ENCODE peak calls at places on chromosomes 11 and 22, in nine cellular contexts. One of them, this sample, is unnamed. For H3K4me1, the result is how much of the 10 kb centered on the place peaks cover.

GRCh38 chr22:49760280-49760629 is 67.4 kb downstream of the BRD1 start:
- DNase-seq in IMR-90: no peak
- DNase-seq in upper lobe of left lung: peak
- DNase-seq in stomach: no peak
- DNase-seq in H1: no peak
- DNase-seq in esophagus muscularis mucosa: no peak
- DNase-seq in transverse colon: no peak
- DNase-seq in A549: no peak
- DNase-seq in Peyer's patch: no peak
- DNase-seq in this sample: no peak

GRCh38 chr11:62186195-62186594 is 3.8 kb upstream of the SCGB1D1 start:
- DNase-seq in upper lobe of left lung: no peak
- DNase-seq in Peyer's patch: no peak
- DNase-seq in H1: no peak
- DNase-seq in IMR-90: no peak
- DNase-seq in stomach: no peak
- DNase-seq in A549: no peak
- DNase-seq in transverse colon: no peak
- DNase-seq in esophagus muscularis mucosa: no peak
- DNase-seq in this sample: no peak

GRCh38 chr11:108246885-108247284 is 24.0 kb downstream of the ATM start:
- DNase-seq in Peyer's patch: no peak
- DNase-seq in H1: no peak
- DNase-seq in A549: no peak
- DNase-seq in stomach: no peak
- DNase-seq in esophagus muscularis mucosa: no peak
- DNase-seq in IMR-90: no peak
- DNase-seq in transverse colon: no peak
- DNase-seq in upper lobe of left lung: no peak
- DNase-seq in this sample: no peak

GRCh38 chr22:42932857-42933782 is 76.0 kb upstream of the ARFGAP3 start:
- DNase-seq in A549: no peak
- DNase-seq in Peyer's patch: peak
- DNase-seq in stomach: no peak
- DNase-seq in IMR-90: peak
- DNase-seq in upper lobe of left lung: peak
- DNase-seq in H1: no peak
- DNase-seq in esophagus muscularis mucosa: no peak
- DNase-seq in transverse colon: no peak
- DNase-seq in this sample: peak

GRCh38 chr11:28834877-28835276 is 726.7 kb downstream of the METTL15 start:
- DNase-seq in IMR-90: peak
- DNase-seq in transverse colon: no peak
- DNase-seq in Peyer's patch: no peak
- DNase-seq in H1: no peak
- DNase-seq in esophagus muscularis mucosa: no peak
- DNase-seq in upper lobe of left lung: no peak
- DNase-seq in A549: no peak
- DNase-seq in stomach: no peak
- DNase-seq in this sample: no peak

GRCh38 chr11:58788355-58789023 is 56.0 kb downstream of the GLYATL2 start:
- DNase-seq in stomach: peak
- DNase-seq in A549: peak
- DNase-seq in H1: no peak
- DNase-seq in upper lobe of left lung: peak
- DNase-seq in IMR-90: peak
- DNase-seq in Peyer's patch: peak
- DNase-seq in esophagus muscularis mucosa: no peak
- DNase-seq in transverse colon: peak
- DNase-seq in this sample: no peak

GRCh38 chr22:46150615-46151423 is 493 bp downstream of the PPARA start:
- DNase-seq in upper lobe of left lung: peak
- DNase-seq in stomach: peak
- DNase-seq in H1: no peak
- DNase-seq in esophagus muscularis mucosa: no peak
- DNase-seq in transverse colon: peak
- DNase-seq in Peyer's patch: peak
- DNase-seq in A549: peak
- DNase-seq in IMR-90: no peak
- DNase-seq in this sample: no peak

GRCh38 chr22:37843746-37844089 is 416 bp downstream of the ANKRD54 start:
- DNase-seq in Peyer's patch: peak
- DNase-seq in IMR-90: peak
- DNase-seq in esophagus muscularis mucosa: peak
- DNase-seq in A549: no peak
- DNase-seq in transverse colon: peak
- DNase-seq in H1: no peak
- DNase-seq in upper lobe of left lung: peak
- DNase-seq in stomach: no peak
- DNase-seq in this sample: peak

GRCh38 chr11:126404367-126404766 is 48.9 kb downstream of the ST3GAL4 start:
- DNase-seq in A549: no peak
- DNase-seq in IMR-90: peak
- DNase-seq in H1: no peak
- DNase-seq in stomach: no peak
- DNase-seq in esophagus muscularis mucosa: no peak
- DNase-seq in upper lobe of left lung: no peak
- DNase-seq in Peyer's patch: no peak
- DNase-seq in transverse colon: no peak
- DNase-seq in this sample: no peak

GRCh38 chr22:17829691-17830040 is 55.4 kb upstream of the BID start:
- DNase-seq in stomach: no peak
- DNase-seq in IMR-90: peak
- DNase-seq in H1: no peak
- DNase-seq in Peyer's patch: no peak
- DNase-seq in upper lobe of left lung: no peak
- DNase-seq in transverse colon: no peak
- DNase-seq in esophagus muscularis mucosa: no peak
- DNase-seq in A549: no peak
- DNase-seq in this sample: no peak

GRCh38 chr11:22634897-22635629 is 9.4 kb upstream of the FANCF start:
- DNase-seq in A549: no peak
- DNase-seq in esophagus muscularis mucosa: no peak
- DNase-seq in upper lobe of left lung: no peak
- DNase-seq in H1: no peak
- DNase-seq in Peyer's patch: peak
- DNase-seq in IMR-90: peak
- DNase-seq in stomach: no peak
- DNase-seq in transverse colon: no peak
- DNase-seq in this sample: no peak

GRCh38 chr11:100791873-100792272 is 104.8 kb downstream of the ARHGAP42 start:
- DNase-seq in upper lobe of left lung: no peak
- DNase-seq in A549: no peak
- DNase-seq in transverse colon: no peak
- DNase-seq in esophagus muscularis mucosa: no peak
- DNase-seq in H1: peak
- DNase-seq in IMR-90: peak
- DNase-seq in Peyer's patch: no peak
- DNase-seq in stomach: no peak
- DNase-seq in this sample: no peak

GRCh38 chr11:83092488-83093384 is 21.0 kb upstream of the RAB30 start:
- DNase-seq in esophagus muscularis mucosa: no peak
- DNase-seq in IMR-90: peak
- DNase-seq in stomach: peak
- DNase-seq in A549: peak
- DNase-seq in Peyer's patch: peak
- DNase-seq in H1: no peak
- DNase-seq in transverse colon: peak
- DNase-seq in upper lobe of left lung: no peak
- DNase-seq in this sample: no peak

GRCh38 chr11:83093634-83094033 is 21.9 kb upstream of the RAB30 start:
- DNase-seq in A549: no peak
- DNase-seq in Peyer's patch: no peak
- DNase-seq in transverse colon: no peak
- DNase-seq in stomach: no peak
- DNase-seq in IMR-90: no peak
- DNase-seq in esophagus muscularis mucosa: no peak
- DNase-seq in H1: no peak
- DNase-seq in upper lobe of left lung: no peak
- DNase-seq in this sample: no peak

GRCh38 chr11:83087035-83087434 is 15.3 kb upstream of the RAB30 start:
- DNase-seq in stomach: no peak
- DNase-seq in Peyer's patch: no peak
- DNase-seq in transverse colon: no peak
- DNase-seq in upper lobe of left lung: no peak
- DNase-seq in esophagus muscularis mucosa: no peak
- DNase-seq in A549: no peak
- DNase-seq in H1: no peak
- DNase-seq in IMR-90: no peak
- DNase-seq in this sample: no peak

GRCh38 chr11:83088965-83089364 is 17.3 kb upstream of the RAB30 start:
- DNase-seq in transverse colon: no peak
- DNase-seq in esophagus muscularis mucosa: no peak
- DNase-seq in upper lobe of left lung: no peak
- DNase-seq in Peyer's patch: no peak
- DNase-seq in A549: no peak
- DNase-seq in IMR-90: no peak
- DNase-seq in stomach: no peak
- DNase-seq in H1: no peak
- DNase-seq in this sample: no peak
- TF ChIP-seq POLR2A in transverse colon: no peak
- TF ChIP-seq POLR2A in esophagus muscularis mucosa: no peak
- TF ChIP-seq POLR2A in upper lobe of left lung: no peak
- TF ChIP-seq POLR2A in Peyer's patch: no peak
- TF ChIP-seq POLR2A in A549: no peak
- TF ChIP-seq POLR2A in IMR-90: no peak
- TF ChIP-seq POLR2A in stomach: no peak
- TF ChIP-seq POLR2A in H1: no peak
- TF ChIP-seq POLR2A in this sample: no peak

DNA sequence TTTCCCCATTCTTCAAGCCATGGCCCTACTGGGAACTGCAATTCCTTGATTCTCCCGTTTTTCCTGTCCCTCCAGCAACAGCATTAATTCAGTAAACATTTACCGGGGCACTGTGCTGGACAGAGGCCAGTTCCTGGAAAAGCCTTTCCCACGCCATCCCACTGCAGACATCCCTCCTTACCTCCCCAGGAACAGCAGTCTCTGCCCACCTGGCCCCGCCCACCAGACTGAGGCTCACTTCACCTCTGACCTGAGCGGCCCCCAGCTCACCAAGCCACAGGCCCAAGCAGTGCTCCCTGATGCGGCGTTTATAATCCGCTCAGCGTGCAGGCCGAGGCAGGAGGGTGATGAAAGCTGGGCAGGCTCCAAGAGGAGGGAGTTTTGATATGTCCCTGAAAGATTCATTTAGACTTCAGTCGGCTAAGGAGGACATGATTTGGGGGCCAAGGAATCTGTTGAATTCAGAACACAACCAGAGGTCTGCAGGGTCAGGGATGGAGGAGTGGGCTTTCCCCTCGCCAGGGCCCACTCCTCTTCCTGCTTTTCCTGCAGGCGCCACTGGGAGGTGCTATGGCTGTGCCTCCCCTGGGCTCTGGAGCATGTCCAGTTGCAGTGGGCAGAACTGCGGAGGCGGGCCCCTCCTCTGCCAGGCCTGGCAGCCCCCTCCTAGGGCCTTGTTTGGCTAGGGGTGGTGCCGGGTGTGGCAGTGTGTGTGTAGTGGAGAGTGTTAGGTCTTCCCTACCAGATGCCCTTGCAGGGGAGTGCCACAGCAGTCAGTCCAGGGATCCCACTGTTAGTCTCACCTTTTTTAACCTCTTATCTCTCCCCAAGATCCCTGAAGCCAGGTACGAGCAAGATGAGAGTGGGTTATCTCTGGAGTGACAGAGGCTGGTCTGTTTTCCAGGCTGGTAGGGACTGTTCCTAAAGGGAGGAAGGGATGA is 1.4 kb upstream of the TAGLN start:
- DNase-seq in A549: no peak
- DNase-seq in Peyer's patch: no peak
- DNase-seq in stomach: peak
- DNase-seq in IMR-90: peak
- DNase-seq in esophagus muscularis mucosa: no peak
- DNase-seq in H1: peak
- DNase-seq in upper lobe of left lung: no peak
- DNase-seq in transverse colon: peak
- DNase-seq in this sample: no peak
- TF ChIP-seq CTCF in A549: peak
- TF ChIP-seq CTCF in Peyer's patch: no peak
- TF ChIP-seq CTCF in stomach: peak
- TF ChIP-seq CTCF in IMR-90: peak
- TF ChIP-seq CTCF in esophagus muscularis mucosa: peak
- TF ChIP-seq CTCF in H1: peak
- TF ChIP-seq CTCF in upper lobe of left lung: peak
- TF ChIP-seq CTCF in transverse colon: peak
- TF ChIP-seq CTCF in this sample: peak

DNA sequence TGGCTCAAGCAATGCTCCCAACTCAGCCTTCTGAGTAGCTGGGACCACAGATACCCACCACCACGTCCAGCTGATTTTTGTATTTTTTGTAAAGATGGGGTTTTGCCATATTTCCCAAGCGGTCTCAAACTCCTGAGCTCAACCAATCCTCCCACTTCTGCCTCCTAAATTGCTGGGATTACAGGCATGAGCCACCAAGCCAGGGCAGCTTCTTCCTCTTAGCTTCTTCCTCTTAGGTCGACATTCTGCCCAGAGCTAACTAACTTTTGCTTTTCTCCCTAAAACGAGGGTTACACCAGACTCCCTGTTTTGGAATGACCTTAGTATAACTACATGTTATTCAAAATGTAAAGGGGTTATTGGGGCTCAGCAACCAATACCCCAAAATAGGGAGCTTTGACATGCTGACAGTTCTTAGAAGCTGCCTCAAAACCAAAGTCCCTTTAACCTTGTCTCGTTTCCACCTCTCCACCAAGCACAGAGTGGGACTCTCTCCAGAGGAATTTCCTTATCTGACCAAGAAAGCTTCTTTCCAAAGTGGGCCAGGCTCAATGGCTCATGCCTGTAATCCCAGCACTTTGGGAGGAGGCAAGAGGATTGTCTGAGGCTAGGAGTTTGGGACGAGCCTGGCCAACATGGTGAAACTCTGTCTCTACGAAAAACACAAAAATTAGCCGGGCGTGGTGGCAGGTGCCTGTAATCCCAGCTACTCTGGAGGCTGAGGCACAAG is 7.0 kb downstream of the HPS5 start:
- DNase-seq in stomach: no peak
- DNase-seq in H1: no peak
- DNase-seq in transverse colon: no peak
- DNase-seq in upper lobe of left lung: no peak
- DNase-seq in A549: no peak
- DNase-seq in esophagus muscularis mucosa: no peak
- DNase-seq in Peyer's patch: no peak
- DNase-seq in IMR-90: no peak
- DNase-seq in this sample: no peak
- H3K4me1 ChIP-seq in stomach: under half
- H3K4me1 ChIP-seq in H1: under half
- H3K4me1 ChIP-seq in transverse colon: under half
- H3K4me1 ChIP-seq in upper lobe of left lung: under half
- H3K4me1 ChIP-seq in A549: under half
- H3K4me1 ChIP-seq in esophagus muscularis mucosa: under half
- H3K4me1 ChIP-seq in Peyer's patch: under half
- H3K4me1 ChIP-seq in IMR-90: under half
- H3K4me1 ChIP-seq in this sample: under half

DNA sequence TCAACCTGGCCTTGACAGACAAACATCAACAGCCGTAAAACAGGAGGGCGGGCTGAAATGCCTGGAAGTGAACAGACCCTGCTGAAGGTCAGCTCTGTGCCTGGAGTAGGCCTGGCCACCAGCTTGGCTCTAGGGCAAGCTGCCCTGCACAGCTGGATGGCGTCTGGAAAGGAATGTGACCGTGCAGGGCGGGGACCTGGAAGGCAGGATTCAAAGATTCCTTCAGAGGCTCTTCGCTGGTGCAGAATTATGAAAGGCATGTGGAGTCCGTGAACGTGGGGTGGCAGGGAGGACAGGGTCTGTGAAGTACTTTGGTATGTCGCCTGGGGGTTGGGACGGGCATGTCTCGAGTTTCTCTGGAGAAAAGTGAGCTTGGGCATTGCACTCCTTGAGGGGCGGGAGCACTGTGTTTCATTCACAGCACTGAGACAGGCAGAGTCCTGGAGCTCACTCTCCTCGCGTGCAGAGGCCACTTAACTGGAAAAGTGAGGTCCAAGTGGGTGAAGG is 1.5 kb downstream of the EHD1 start:
- DNase-seq in H1: no peak
- DNase-seq in IMR-90: peak
- DNase-seq in Peyer's patch: no peak
- DNase-seq in A549: no peak
- DNase-seq in upper lobe of left lung: peak
- DNase-seq in esophagus muscularis mucosa: no peak
- DNase-seq in transverse colon: peak
- DNase-seq in stomach: peak
- DNase-seq in this sample: no peak
- TF ChIP-seq POLR2A in H1: no peak
- TF ChIP-seq POLR2A in IMR-90: no peak
- TF ChIP-seq POLR2A in Peyer's patch: no peak
- TF ChIP-seq POLR2A in A549: no peak
- TF ChIP-seq POLR2A in upper lobe of left lung: no peak
- TF ChIP-seq POLR2A in esophagus muscularis mucosa: no peak
- TF ChIP-seq POLR2A in transverse colon: no peak
- TF ChIP-seq POLR2A in stomach: no peak
- TF ChIP-seq POLR2A in this sample: no peak

This sample was measured in tibial nerve.